ENCODE peak calls at places on chromosomes 11 and 22, in ten cellular contexts. One of them, this sample, is unnamed.

GRCh38 chr11:68460741-68461283 is at the start of gene PPP6R3:
- DNase-seq in NCI-H2107: no peak
- DNase-seq in stimulated activated CD4-positive, alpha-beta T cell treated with anti-CD3 and anti-CD28 coated beads, TNF-alpha, amount 100 ng/mL, for 24 hours: no peak
- DNase-seq in BJ: no peak
- DNase-seq in GM19239: no peak
- DNase-seq in HAP-1: no peak
- DNase-seq in AML-193: no peak
- DNase-seq in NCI-H1092 treated with DMSO at 0.1 percent for 48 hours: no peak
- DNase-seq in pancreas: no peak
- DNase-seq in fibroblast of pulmonary artery: no peak
- DNase-seq in this sample: no peak

GRCh38 chr11:7499046-7499445 is 13.7 kb downstream of the OLFML1 start:
- DNase-seq in NCI-H2107: no peak
- DNase-seq in AML-193: no peak
- DNase-seq in NCI-H1092 treated with DMSO at 0.1 percent for 48 hours: no peak
- DNase-seq in fibroblast of pulmonary artery: no peak
- DNase-seq in stimulated activated CD4-positive, alpha-beta T cell treated with anti-CD3 and anti-CD28 coated beads, TNF-alpha, amount 100 ng/mL, for 24 hours: no peak
- DNase-seq in HAP-1: no peak
- DNase-seq in BJ: no peak
- DNase-seq in pancreas: no peak
- DNase-seq in GM19239: no peak
- DNase-seq in this sample: no peak

GRCh38 chr11:35158371-35159081 is 19.6 kb downstream of the CD44 start:
- DNase-seq in NCI-H1092 treated with DMSO at 0.1 percent for 48 hours: no peak
- DNase-seq in AML-193: no peak
- DNase-seq in BJ: no peak
- DNase-seq in NCI-H2107: no peak
- DNase-seq in pancreas: no peak
- DNase-seq in HAP-1: no peak
- DNase-seq in fibroblast of pulmonary artery: peak
- DNase-seq in GM19239: no peak
- DNase-seq in stimulated activated CD4-positive, alpha-beta T cell treated with anti-CD3 and anti-CD28 coated beads, TNF-alpha, amount 100 ng/mL, for 24 hours: no peak
- DNase-seq in this sample: no peak

GRCh38 chr11:110184974-110185597 is 91.9 kb downstream of the ZC3H12C start:
- DNase-seq in AML-193: no peak
- DNase-seq in GM19239: no peak
- DNase-seq in HAP-1: no peak
- DNase-seq in NCI-H1092 treated with DMSO at 0.1 percent for 48 hours: no peak
- DNase-seq in BJ: no peak
- DNase-seq in NCI-H2107: no peak
- DNase-seq in stimulated activated CD4-positive, alpha-beta T cell treated with anti-CD3 and anti-CD28 coated beads, TNF-alpha, amount 100 ng/mL, for 24 hours: no peak
- DNase-seq in pancreas: no peak
- DNase-seq in fibroblast of pulmonary artery: peak
- DNase-seq in this sample: peak

GRCh38 chr11:20066783-20067156 is 93.5 kb downstream of the DBX1 start:
- DNase-seq in NCI-H1092 treated with DMSO at 0.1 percent for 48 hours: no peak
- DNase-seq in BJ: no peak
- DNase-seq in NCI-H2107: no peak
- DNase-seq in pancreas: no peak
- DNase-seq in GM19239: no peak
- DNase-seq in HAP-1: no peak
- DNase-seq in fibroblast of pulmonary artery: no peak
- DNase-seq in AML-193: peak
- DNase-seq in stimulated activated CD4-positive, alpha-beta T cell treated with anti-CD3 and anti-CD28 coated beads, TNF-alpha, amount 100 ng/mL, for 24 hours: no peak
- DNase-seq in this sample: peak

GRCh38 chr11:79227732-79228416 is 213.0 kb downstream of the TENM4 start:
- DNase-seq in fibroblast of pulmonary artery: no peak
- DNase-seq in AML-193: no peak
- DNase-seq in pancreas: no peak
- DNase-seq in NCI-H1092 treated with DMSO at 0.1 percent for 48 hours: peak
- DNase-seq in NCI-H2107: no peak
- DNase-seq in stimulated activated CD4-positive, alpha-beta T cell treated with anti-CD3 and anti-CD28 coated beads, TNF-alpha, amount 100 ng/mL, for 24 hours: no peak
- DNase-seq in GM19239: no peak
- DNase-seq in HAP-1: no peak
- DNase-seq in BJ: no peak
- DNase-seq in this sample: peak

GRCh38 chr11:130865091-130865771 is 51.0 kb downstream of the SNX19 start:
- DNase-seq in stimulated activated CD4-positive, alpha-beta T cell treated with anti-CD3 and anti-CD28 coated beads, TNF-alpha, amount 100 ng/mL, for 24 hours: no peak
- DNase-seq in pancreas: no peak
- DNase-seq in NCI-H1092 treated with DMSO at 0.1 percent for 48 hours: no peak
- DNase-seq in GM19239: no peak
- DNase-seq in fibroblast of pulmonary artery: no peak
- DNase-seq in NCI-H2107: no peak
- DNase-seq in AML-193: no peak
- DNase-seq in BJ: no peak
- DNase-seq in HAP-1: no peak
- DNase-seq in this sample: no peak

GRCh38 chr11:2512431-2513407 is 67.9 kb downstream of the KCNQ1 start:
- DNase-seq in NCI-H2107: no peak
- DNase-seq in NCI-H1092 treated with DMSO at 0.1 percent for 48 hours: no peak
- DNase-seq in stimulated activated CD4-positive, alpha-beta T cell treated with anti-CD3 and anti-CD28 coated beads, TNF-alpha, amount 100 ng/mL, for 24 hours: no peak
- DNase-seq in fibroblast of pulmonary artery: no peak
- DNase-seq in GM19239: no peak
- DNase-seq in AML-193: no peak
- DNase-seq in pancreas: peak
- DNase-seq in HAP-1: no peak
- DNase-seq in BJ: no peak
- DNase-seq in this sample: no peak

GRCh38 chr11:96211433-96211832 is 131.6 kb downstream of the MAML2 start:
- DNase-seq in NCI-H1092 treated with DMSO at 0.1 percent for 48 hours: no peak
- DNase-seq in fibroblast of pulmonary artery: no peak
- DNase-seq in stimulated activated CD4-positive, alpha-beta T cell treated with anti-CD3 and anti-CD28 coated beads, TNF-alpha, amount 100 ng/mL, for 24 hours: no peak
- DNase-seq in AML-193: no peak
- DNase-seq in NCI-H2107: no peak
- DNase-seq in HAP-1: no peak
- DNase-seq in GM19239: no peak
- DNase-seq in BJ: no peak
- DNase-seq in pancreas: no peak
- DNase-seq in this sample: no peak

GRCh38 chr11:69539416-69540117 is 58.1 kb downstream of the LINC01488 start:
- DNase-seq in stimulated activated CD4-positive, alpha-beta T cell treated with anti-CD3 and anti-CD28 coated beads, TNF-alpha, amount 100 ng/mL, for 24 hours: no peak
- DNase-seq in fibroblast of pulmonary artery: no peak
- DNase-seq in BJ: no peak
- DNase-seq in HAP-1: no peak
- DNase-seq in AML-193: no peak
- DNase-seq in GM19239: no peak
- DNase-seq in NCI-H1092 treated with DMSO at 0.1 percent for 48 hours: no peak
- DNase-seq in NCI-H2107: no peak
- DNase-seq in pancreas: peak
- DNase-seq in this sample: peak

GRCh38 chr11:60321051-60321450 is 6.0 kb upstream of the MS4A6E start:
- DNase-seq in pancreas: no peak
- DNase-seq in AML-193: no peak
- DNase-seq in GM19239: no peak
- DNase-seq in HAP-1: peak
- DNase-seq in fibroblast of pulmonary artery: no peak
- DNase-seq in stimulated activated CD4-positive, alpha-beta T cell treated with anti-CD3 and anti-CD28 coated beads, TNF-alpha, amount 100 ng/mL, for 24 hours: no peak
- DNase-seq in BJ: no peak
- DNase-seq in NCI-H2107: no peak
- DNase-seq in NCI-H1092 treated with DMSO at 0.1 percent for 48 hours: no peak
- DNase-seq in this sample: no peak

GRCh38 chr22:23801886-23802377 is 15.2 kb downstream of the SMARCB1 start:
- DNase-seq in fibroblast of pulmonary artery: no peak
- DNase-seq in GM19239: no peak
- DNase-seq in stimulated activated CD4-positive, alpha-beta T cell treated with anti-CD3 and anti-CD28 coated beads, TNF-alpha, amount 100 ng/mL, for 24 hours: no peak
- DNase-seq in HAP-1: no peak
- DNase-seq in NCI-H1092 treated with DMSO at 0.1 percent for 48 hours: no peak
- DNase-seq in BJ: no peak
- DNase-seq in NCI-H2107: no peak
- DNase-seq in pancreas: no peak
- DNase-seq in AML-193: no peak
- DNase-seq in this sample: no peak

GRCh38 chr22:31230871-31231621 is 18.9 kb downstream of the LIMK2 start:
- DNase-seq in GM19239: no peak
- DNase-seq in BJ: no peak
- DNase-seq in pancreas: peak
- DNase-seq in stimulated activated CD4-positive, alpha-beta T cell treated with anti-CD3 and anti-CD28 coated beads, TNF-alpha, amount 100 ng/mL, for 24 hours: peak
- DNase-seq in NCI-H1092 treated with DMSO at 0.1 percent for 48 hours: no peak
- DNase-seq in NCI-H2107: peak
- DNase-seq in fibroblast of pulmonary artery: peak
- DNase-seq in HAP-1: no peak
- DNase-seq in AML-193: peak
- DNase-seq in this sample: peak

GRCh38 chr22:24289138-24289537 is 18.5 kb downstream of the SPECC1L start:
- DNase-seq in pancreas: no peak
- DNase-seq in GM19239: no peak
- DNase-seq in NCI-H1092 treated with DMSO at 0.1 percent for 48 hours: no peak
- DNase-seq in fibroblast of pulmonary artery: peak
- DNase-seq in stimulated activated CD4-positive, alpha-beta T cell treated with anti-CD3 and anti-CD28 coated beads, TNF-alpha, amount 100 ng/mL, for 24 hours: no peak
- DNase-seq in NCI-H2107: no peak
- DNase-seq in HAP-1: no peak
- DNase-seq in BJ: peak
- DNase-seq in AML-193: no peak
- DNase-seq in this sample: no peak

GRCh38 chr11:96310236-96310635 is 32.8 kb downstream of the MAML2 start:
- DNase-seq in NCI-H2107: no peak
- DNase-seq in pancreas: no peak
- DNase-seq in BJ: no peak
- DNase-seq in GM19239: no peak
- DNase-seq in HAP-1: no peak
- DNase-seq in stimulated activated CD4-positive, alpha-beta T cell treated with anti-CD3 and anti-CD28 coated beads, TNF-alpha, amount 100 ng/mL, for 24 hours: no peak
- DNase-seq in fibroblast of pulmonary artery: no peak
- DNase-seq in AML-193: no peak
- DNase-seq in NCI-H1092 treated with DMSO at 0.1 percent for 48 hours: no peak
- DNase-seq in this sample: no peak

GRCh38 chr11:61961570-61962212 is 5.7 kb downstream of the FTH1 start:
- DNase-seq in stimulated activated CD4-positive, alpha-beta T cell treated with anti-CD3 and anti-CD28 coated beads, TNF-alpha, amount 100 ng/mL, for 24 hours: no peak
- DNase-seq in GM19239: no peak
- DNase-seq in AML-193: no peak
- DNase-seq in pancreas: peak
- DNase-seq in NCI-H1092 treated with DMSO at 0.1 percent for 48 hours: no peak
- DNase-seq in NCI-H2107: no peak
- DNase-seq in fibroblast of pulmonary artery: peak
- DNase-seq in HAP-1: no peak
- DNase-seq in BJ: no peak
- DNase-seq in this sample: no peak

GRCh38 chr22:18056161-18056666 is 21.6 kb upstream of the PEX26 start:
- DNase-seq in GM19239: no peak
- DNase-seq in stimulated activated CD4-positive, alpha-beta T cell treated with anti-CD3 and anti-CD28 coated beads, TNF-alpha, amount 100 ng/mL, for 24 hours: no peak
- DNase-seq in fibroblast of pulmonary artery: no peak
- DNase-seq in NCI-H2107: no peak
- DNase-seq in AML-193: no peak
- DNase-seq in pancreas: no peak
- DNase-seq in HAP-1: no peak
- DNase-seq in NCI-H1092 treated with DMSO at 0.1 percent for 48 hours: peak
- DNase-seq in BJ: peak
- DNase-seq in this sample: no peak

GRCh38 chr22:37214431-37215025 is 2.3 kb upstream of the SSTR3 start:
- DNase-seq in BJ: no peak
- DNase-seq in GM19239: no peak
- DNase-seq in stimulated activated CD4-positive, alpha-beta T cell treated with anti-CD3 and anti-CD28 coated beads, TNF-alpha, amount 100 ng/mL, for 24 hours: no peak
- DNase-seq in AML-193: no peak
- DNase-seq in pancreas: no peak
- DNase-seq in HAP-1: no peak
- DNase-seq in fibroblast of pulmonary artery: no peak
- DNase-seq in NCI-H1092 treated with DMSO at 0.1 percent for 48 hours: no peak
- DNase-seq in NCI-H2107: no peak
- DNase-seq in this sample: no peak

GRCh38 chr11:111399187-111400031 is 20.3 kb upstream of the POU2AF1 start:
- DNase-seq in HAP-1: no peak
- DNase-seq in NCI-H1092 treated with DMSO at 0.1 percent for 48 hours: no peak
- DNase-seq in GM19239: no peak
- DNase-seq in fibroblast of pulmonary artery: no peak
- DNase-seq in NCI-H2107: no peak
- DNase-seq in BJ: no peak
- DNase-seq in pancreas: no peak
- DNase-seq in AML-193: no peak
- DNase-seq in stimulated activated CD4-positive, alpha-beta T cell treated with anti-CD3 and anti-CD28 coated beads, TNF-alpha, amount 100 ng/mL, for 24 hours: no peak
- DNase-seq in this sample: no peak

GRCh38 chr11:17839973-17840611 is 105.5 kb downstream of the KCNC1 start:
- DNase-seq in stimulated activated CD4-positive, alpha-beta T cell treated with anti-CD3 and anti-CD28 coated beads, TNF-alpha, amount 100 ng/mL, for 24 hours: no peak
- DNase-seq in NCI-H1092 treated with DMSO at 0.1 percent for 48 hours: no peak
- DNase-seq in GM19239: no peak
- DNase-seq in pancreas: no peak
- DNase-seq in AML-193: no peak
- DNase-seq in NCI-H2107: peak
- DNase-seq in HAP-1: no peak
- DNase-seq in fibroblast of pulmonary artery: no peak
- DNase-seq in BJ: no peak
- DNase-seq in this sample: no peak

GRCh38 chr22:26894362-26894761 is 237.0 kb downstream of the MIAT start:
- DNase-seq in fibroblast of pulmonary artery: no peak
- DNase-seq in BJ: no peak
- DNase-seq in GM19239: no peak
- DNase-seq in NCI-H1092 treated with DMSO at 0.1 percent for 48 hours: no peak
- DNase-seq in AML-193: no peak
- DNase-seq in stimulated activated CD4-positive, alpha-beta T cell treated with anti-CD3 and anti-CD28 coated beads, TNF-alpha, amount 100 ng/mL, for 24 hours: no peak
- DNase-seq in NCI-H2107: no peak
- DNase-seq in HAP-1: no peak
- DNase-seq in pancreas: no peak
- DNase-seq in this sample: no peak

GRCh38 chr11:18253778-18254338 is 5.4 kb upstream of the SAA2 start:
- DNase-seq in fibroblast of pulmonary artery: no peak
- DNase-seq in BJ: no peak
- DNase-seq in pancreas: no peak
- DNase-seq in HAP-1: no peak
- DNase-seq in GM19239: no peak
- DNase-seq in AML-193: no peak
- DNase-seq in NCI-H2107: no peak
- DNase-seq in NCI-H1092 treated with DMSO at 0.1 percent for 48 hours: no peak
- DNase-seq in stimulated activated CD4-positive, alpha-beta T cell treated with anti-CD3 and anti-CD28 coated beads, TNF-alpha, amount 100 ng/mL, for 24 hours: no peak
- DNase-seq in this sample: no peak

GRCh38 chr11:24808173-24808572 is 311.3 kb downstream of the LUZP2 start:
- DNase-seq in fibroblast of pulmonary artery: no peak
- DNase-seq in BJ: no peak
- DNase-seq in NCI-H2107: no peak
- DNase-seq in stimulated activated CD4-positive, alpha-beta T cell treated with anti-CD3 and anti-CD28 coated beads, TNF-alpha, amount 100 ng/mL, for 24 hours: no peak
- DNase-seq in pancreas: no peak
- DNase-seq in AML-193: no peak
- DNase-seq in NCI-H1092 treated with DMSO at 0.1 percent for 48 hours: no peak
- DNase-seq in GM19239: no peak
- DNase-seq in HAP-1: no peak
- DNase-seq in this sample: no peak

GRCh38 chr11:119716475-119717057 is 12.4 kb downstream of the NECTIN1 start:
- DNase-seq in pancreas: no peak
- DNase-seq in fibroblast of pulmonary artery: no peak
- DNase-seq in GM19239: no peak
- DNase-seq in AML-193: no peak
- DNase-seq in BJ: no peak
- DNase-seq in NCI-H1092 treated with DMSO at 0.1 percent for 48 hours: no peak
- DNase-seq in NCI-H2107: no peak
- DNase-seq in HAP-1: no peak
- DNase-seq in stimulated activated CD4-positive, alpha-beta T cell treated with anti-CD3 and anti-CD28 coated beads, TNF-alpha, amount 100 ng/mL, for 24 hours: no peak
- DNase-seq in this sample: no peak

GRCh38 chr22:17283423-17283822 is 64.2 kb upstream of the ADA2 start:
- DNase-seq in fibroblast of pulmonary artery: no peak
- DNase-seq in NCI-H2107: no peak
- DNase-seq in HAP-1: no peak
- DNase-seq in BJ: no peak
- DNase-seq in GM19239: no peak
- DNase-seq in stimulated activated CD4-positive, alpha-beta T cell treated with anti-CD3 and anti-CD28 coated beads, TNF-alpha, amount 100 ng/mL, for 24 hours: no peak
- DNase-seq in AML-193: no peak
- DNase-seq in pancreas: no peak
- DNase-seq in NCI-H1092 treated with DMSO at 0.1 percent for 48 hours: no peak
- DNase-seq in this sample: no peak

GRCh38 chr22:44710474-44711235 is 8.7 kb downstream of the PRR5 start:
- DNase-seq in stimulated activated CD4-positive, alpha-beta T cell treated with anti-CD3 and anti-CD28 coated beads, TNF-alpha, amount 100 ng/mL, for 24 hours: no peak
- DNase-seq in fibroblast of pulmonary artery: no peak
- DNase-seq in NCI-H1092 treated with DMSO at 0.1 percent for 48 hours: no peak
- DNase-seq in BJ: no peak
- DNase-seq in GM19239: peak
- DNase-seq in pancreas: no peak
- DNase-seq in HAP-1: no peak
- DNase-seq in AML-193: no peak
- DNase-seq in NCI-H2107: no peak
- DNase-seq in this sample: peak

GRCh38 chr11:117438371-117439000 is 110.8 kb downstream of the CEP164 start:
- DNase-seq in BJ: no peak
- DNase-seq in pancreas: no peak
- DNase-seq in AML-193: no peak
- DNase-seq in NCI-H2107: no peak
- DNase-seq in GM19239: no peak
- DNase-seq in NCI-H1092 treated with DMSO at 0.1 percent for 48 hours: no peak
- DNase-seq in fibroblast of pulmonary artery: peak
- DNase-seq in stimulated activated CD4-positive, alpha-beta T cell treated with anti-CD3 and anti-CD28 coated beads, TNF-alpha, amount 100 ng/mL, for 24 hours: no peak
- DNase-seq in HAP-1: no peak
- DNase-seq in this sample: no peak

GRCh38 chr11:79018371-79018849 is 422.4 kb downstream of the TENM4 start:
- DNase-seq in AML-193: no peak
- DNase-seq in pancreas: no peak
- DNase-seq in HAP-1: no peak
- DNase-seq in NCI-H2107: no peak
- DNase-seq in NCI-H1092 treated with DMSO at 0.1 percent for 48 hours: no peak
- DNase-seq in fibroblast of pulmonary artery: peak
- DNase-seq in GM19239: no peak
- DNase-seq in stimulated activated CD4-positive, alpha-beta T cell treated with anti-CD3 and anti-CD28 coated beads, TNF-alpha, amount 100 ng/mL, for 24 hours: no peak
- DNase-seq in BJ: peak
- DNase-seq in this sample: no peak

This sample was measured in MV-4-11.